ENCODE peak calls at places on chromosomes 16 and 17, in ten cellular contexts. F is small intestine, Q is neuronal stem cell, X is colonic mucosa, I is esophagus squamous epithelium, P is left ventricle myocardium inferior, K is GM23338, Z is fibroblast of lung, G is HCT116, C is cardiac muscle cell. W is an unnamed sample. For H3K36me3, the result is how much of the 10 kb centered on the place peaks cover.

GRCh38 chr17:9299695-9300094 is 275.9 kb downstream of the STX8 start:
- DNase-seq in P (no peak), I (no peak), Z (no peak), F (no peak), G (no peak), C (no peak), K (no peak), X (no peak), Q (no peak), W (no peak)

GRCh38 chr17:17808706-17809432 is 27.9 kb downstream of the SREBF1 start:
- DNase-seq in K (no peak), Q (no peak), X (no peak), Z (peak), C (peak), F (no peak), G (no peak), P (no peak), I (no peak), W (no peak)

GRCh38 chr17:68101992-68102758 is 66.6 kb downstream of the KPNA2 start:
- DNase-seq in C (no peak), Z (no peak), I (no peak), Q (no peak), P (no peak), F (peak), X (peak), G (no peak), K (peak), W (no peak)

GRCh38 chr17:27952366-27952765 is 59.2 kb upstream of the LYRM9 start:
- DNase-seq in Q (no peak), K (no peak), Z (no peak), P (no peak), I (no peak), C (no peak), G (no peak), F (no peak), X (no peak), W (no peak)

GRCh38 chr17:78769200-78769773 is 12.8 kb downstream of the CYTH1 start:
- DNase-seq in I (no peak), G (no peak), C (peak), Z (no peak), Q (no peak), P (no peak), K (peak), X (no peak), F (no peak), W (no peak)

GRCh38 chr17:43338886-43339516 is 59.8 kb upstream of the ARL4D start:
- DNase-seq in Z (peak), P (peak), C (peak), F (peak), K (peak), Q (no peak), X (peak), G (no peak), I (no peak), W (peak)

GRCh38 chr16:88382491-88383400 is at the start of gene ZNF469:
- DNase-seq in C (peak), Z (peak), G (no peak), X (no peak), Q (no peak), P (peak), I (no peak), K (peak), F (no peak), W (peak)

GRCh38 chr16:20773679-20774078 is 9.9 kb downstream of the ACSM3 start:
- DNase-seq in K (no peak), X (no peak), Z (no peak), F (no peak), G (no peak), P (no peak), I (no peak), Q (no peak), C (no peak), W (no peak)

GRCh38 chr16:54462766-54463165 is 176.2 kb upstream of the IRX3 start:
- DNase-seq in Q (no peak), K (no peak), F (no peak), Z (peak), P (no peak), I (no peak), X (no peak), G (no peak), C (no peak), W (no peak)

GRCh38 chr17:17570798-17571716 is 20.5 kb downstream of the PEMT start:
- DNase-seq in C (no peak), F (peak), Q (no peak), P (peak), I (no peak), G (no peak), K (no peak), Z (no peak), X (no peak), W (peak)

GRCh38 chr17:49687878-49688491 is 10.1 kb upstream of the SPOP start:
- DNase-seq in P (no peak), K (no peak), X (no peak), I (no peak), C (peak), Z (peak), G (no peak), F (peak), Q (no peak), W (no peak)

GRCh38 chr17:47197821-47198220 is 8.7 kb upstream of the CDC27 start:
- DNase-seq in P (no peak), X (no peak), Z (peak), I (no peak), Q (no peak), F (no peak), C (no peak), G (no peak), K (no peak), W (no peak)

GRCh38 chr17:78879679-78880186 is 23.3 kb downstream of the CEP295NL start:
- DNase-seq in Z (peak), K (no peak), F (no peak), X (peak), P (peak), C (peak), G (no peak), I (no peak), Q (no peak), W (no peak)

GRCh38 chr17:64492481-64493109 is 4.3 kb downstream of the POLG2 start:
- DNase-seq in G (no peak), Q (no peak), P (no peak), K (peak), C (peak), X (no peak), F (peak), I (no peak), Z (no peak), W (no peak)

GRCh38 chr17:40551091-40551873 is 14.0 kb downstream of the CCR7 start:
- DNase-seq in K (no peak), X (peak), P (peak), C (peak), I (no peak), F (no peak), G (no peak), Q (no peak), Z (peak), W (peak)

GRCh38 chr17:1487939-1488825 is 4.3 kb downstream of the MYO1C start:
- DNase-seq in G (no peak), C (peak), F (peak), I (no peak), X (peak), Q (peak), P (peak), K (peak), Z (peak), W (peak)

GRCh38 chr16:49755291-49755611 is 100.7 kb downstream of the ZNF423 start:
- DNase-seq in P (no peak), Q (peak), X (peak), Z (peak), K (peak), F (peak), I (no peak), G (peak), C (peak), W (no peak)

GRCh38 chr17:47692895-47693666 is 880 bp upstream of the TBKBP1 start:
- DNase-seq in G (no peak), P (no peak), F (no peak), X (peak), K (peak), Z (no peak), C (no peak), I (no peak), Q (no peak), W (no peak)

GRCh38 chr16:8626946-8627345 is 5.4 kb downstream of the METTL22 start:
- DNase-seq in G (no peak), F (no peak), I (no peak), X (no peak), P (no peak), C (no peak), K (no peak), Q (no peak), Z (no peak), W (no peak)
- H3K36me3 ChIP-seq in G (under half), F (under half), I (half or more), X (under half), P (half or more), C (half or more), K (under half), Q (half or more), Z (under half), W (half or more)

DNA sequence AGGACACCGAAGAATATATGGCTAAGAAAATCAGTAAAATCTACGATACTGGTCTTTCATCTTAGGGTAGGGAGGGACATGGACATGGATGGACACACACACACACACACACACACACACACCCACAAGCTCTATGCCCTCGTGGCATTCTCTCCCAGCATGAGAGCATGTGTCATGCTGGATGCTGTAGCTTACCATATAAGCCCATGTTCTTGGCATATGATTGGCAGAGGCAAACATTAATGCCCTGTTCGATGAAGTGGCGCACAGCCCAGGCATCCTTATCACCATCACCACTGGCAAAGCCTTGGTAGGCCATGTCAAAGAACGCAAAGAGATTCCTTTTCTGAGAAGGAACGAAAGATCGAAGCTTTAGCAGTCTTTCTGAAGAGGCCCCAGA is 17.6 kb downstream of the GOT2 start:
- DNase-seq in C (no peak), X (no peak), G (no peak), F (no peak), I (no peak), P (no peak), Q (no peak), K (no peak), Z (no peak), W (no peak)
- H3K36me3 ChIP-seq in C (half or more), X (under half), G (half or more), F (under half), I (half or more), P (half or more), Q (half or more), K (half or more), Z (under half), W (half or more)

GRCh38 chr17:74202879-74203432 is 522 bp upstream of the RPL38 start:
- DNase-seq in I (no peak), K (no peak), P (no peak), C (no peak), Q (peak), X (no peak), G (no peak), F (no peak), Z (no peak), W (peak)

GRCh38 chr17:74203439-74204240 is at the start of gene RPL38:
- DNase-seq in Q (peak), X (peak), P (peak), F (peak), I (peak), G (peak), K (peak), C (peak), Z (peak), W (peak)

GRCh38 chr17:74204474-74204873 is 996 bp downstream of the RPL38 start:
- DNase-seq in G (no peak), C (no peak), I (no peak), P (no peak), X (no peak), Z (no peak), K (no peak), F (no peak), Q (no peak), W (no peak)

GRCh38 chr17:74205274-74205673 is 1.8 kb downstream of the RPL38 start:
- DNase-seq in C (no peak), X (no peak), I (no peak), F (no peak), P (no peak), K (no peak), G (no peak), Z (no peak), Q (no peak), W (no peak)

DNA sequence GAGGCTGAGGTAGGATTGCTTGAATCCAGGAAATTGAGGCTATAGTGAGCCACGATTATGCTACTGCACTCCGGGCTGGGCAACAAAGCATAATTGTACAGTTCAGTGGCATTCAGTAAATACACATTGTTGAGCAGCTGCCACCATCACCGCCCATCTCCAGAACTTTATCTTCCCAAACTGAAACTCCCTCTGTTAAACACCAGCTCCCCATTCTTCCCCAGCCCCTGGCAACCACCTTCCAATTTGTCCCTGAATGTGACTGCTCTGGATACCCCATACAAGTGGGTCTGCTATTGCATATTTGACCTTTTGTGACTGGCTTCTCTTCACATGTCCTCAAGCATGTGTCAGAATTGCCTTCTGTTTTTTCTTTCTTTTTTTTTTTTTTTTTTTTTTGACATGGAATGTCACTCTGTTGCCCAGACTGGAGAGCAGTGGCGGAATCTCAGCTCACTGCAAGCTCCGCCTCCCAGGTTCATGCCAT is 2.9 kb downstream of the RPL38 start:
- DNase-seq in F (no peak), X (no peak), P (no peak), C (no peak), Q (no peak), Z (peak), I (no peak), K (no peak), G (no peak), W (no peak)
- H3K36me3 ChIP-seq in F (under half), X (under half), P (half or more), C (under half), Q (half or more), Z (under half), I (half or more), K (half or more), G (under half), W (half or more)

DNA sequence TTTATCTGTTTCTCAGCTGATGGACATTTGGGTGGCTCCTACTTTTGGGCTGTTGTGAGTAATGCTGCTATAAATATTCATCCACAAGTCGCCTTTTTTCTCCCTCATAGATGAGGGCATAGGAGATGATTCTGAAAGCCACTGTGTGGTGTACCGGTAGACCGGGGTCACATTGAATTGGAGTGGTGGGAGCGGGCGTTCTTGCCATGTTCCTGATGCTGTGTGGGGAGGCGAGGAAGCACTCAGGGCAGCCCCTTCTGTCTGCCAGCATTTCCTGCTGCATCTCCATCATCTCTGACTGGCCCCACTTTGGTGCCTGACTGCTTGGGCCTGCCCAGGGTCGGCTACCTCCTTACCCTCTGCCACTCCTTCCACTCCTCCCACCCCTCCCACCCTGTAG is 40.1 kb downstream of the PRMT7 start:
- DNase-seq in F (no peak), C (no peak), P (no peak), G (no peak), I (no peak), Q (no peak), X (no peak), Z (no peak), K (no peak), W (no peak)
- H3K36me3 ChIP-seq in F (under half), C (under half), P (half or more), G (under half), I (half or more), Q (half or more), X (under half), Z (under half), K (under half), W (half or more)

DNA sequence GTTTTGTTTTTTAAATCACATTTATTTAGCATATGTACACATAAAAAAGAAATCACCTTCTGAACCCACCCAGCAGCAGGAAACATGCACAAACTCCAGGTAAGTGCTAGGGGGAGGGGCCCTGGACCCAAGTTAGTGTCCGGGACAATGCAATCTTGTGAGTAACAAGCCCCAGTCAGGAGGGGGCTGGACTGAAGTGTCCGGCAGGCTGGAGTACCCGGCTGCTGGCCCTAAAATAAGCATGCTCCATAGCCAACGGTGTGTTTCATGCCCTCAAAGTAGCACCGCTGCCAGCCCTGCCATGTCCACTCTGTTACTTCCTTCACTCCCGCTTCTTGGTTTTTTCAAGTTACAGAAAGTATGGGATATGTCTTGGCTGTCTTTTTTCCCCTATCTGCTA is 102.1 kb downstream of the SPAG9 start:
- DNase-seq in F (no peak), X (no peak), Z (no peak), C (no peak), K (no peak), Q (no peak), G (no peak), P (no peak), I (no peak), W (no peak)
- H3K36me3 ChIP-seq in F (under half), X (under half), Z (under half), C (under half), K (under half), Q (half or more), G (under half), P (half or more), I (half or more), W (under half)

GRCh38 chr17:82053130-82053529 is 1.4 kb downstream of the GPS1 start:
- DNase-seq in Q (no peak), Z (no peak), G (no peak), I (no peak), X (no peak), P (no peak), F (no peak), K (no peak), C (no peak), W (no peak)
- H3K36me3 ChIP-seq in Q (half or more), Z (under half), G (under half), I (half or more), X (under half), P (half or more), F (under half), K (under half), C (under half), W (under half)